ENCODE peak calls at places on chromosome 9, in nine cellular contexts. E is cardiac muscle cell, F is transverse colon, N is heart left ventricle, O is K562, T is stomach, I is ovary, J is psoas muscle, P is HCT116. M is an unnamed sample.

GRCh38 chr9:70921126-70921525 is 200.3 kb downstream of the TRPM3 start:
- DNase-seq in N (no peak), I (no peak), F (no peak), P (no peak), O (no peak), J (no peak), E (no peak), T (no peak), M (peak; percentile 81)

GRCh38 chr9:93231121-93231694 is 47.3 kb downstream of the WNK2 start:
- DNase-seq in J (peak; percentile 44), O (no peak), P (no peak), I (no peak), F (peak; percentile 76), N (peak; percentile 80), T (peak; percentile 88), E (no peak), M (no peak)

GRCh38 chr9:27450752-27451151 is 73.3 kb upstream of the IFNK start:
- DNase-seq in T (no peak), F (no peak), E (no peak), I (no peak), P (no peak), N (no peak), O (no peak), J (no peak), M (no peak)

GRCh38 chr9:85008215-85008614 is 338.7 kb downstream of the NTRK2 start:
- DNase-seq in E (no peak), N (no peak), I (no peak), J (no peak), O (no peak), P (no peak), F (no peak), T (no peak), M (no peak)

GRCh38 chr9:35730486-35730854 is 1.5 kb downstream of the TLN1 start:
- DNase-seq in O (no peak), T (no peak), J (no peak), P (no peak), E (no peak), N (no peak), F (no peak), I (no peak), M (no peak)

GRCh38 chr9:70367305-70367930 is 47.0 kb downstream of the KLF9 start:
- DNase-seq in O (no peak), T (no peak), J (no peak), I (no peak), E (no peak), F (no peak), N (no peak), P (no peak), M (peak; percentile 54)

GRCh38 chr9:115115117-115115880 is 2.7 kb downstream of the TNC start:
- DNase-seq in N (no peak), T (no peak), O (no peak), E (no peak), I (no peak), P (no peak), J (no peak), F (no peak), M (peak; percentile 66)

GRCh38 chr9:88418715-88419540 is 30.7 kb downstream of the SPIN1 start:
- DNase-seq in P (no peak), T (no peak), E (no peak), J (no peak), F (no peak), N (no peak), I (no peak), O (no peak), M (no peak)

GRCh38 chr9:34459941-34460340 is 1.3 kb downstream of the DNAI1 start:
- DNase-seq in E (no peak), F (no peak), N (no peak), J (no peak), I (no peak), T (no peak), P (no peak), O (no peak), M (no peak)

GRCh38 chr9:92607088-92607487 is 62.8 kb downstream of the IPPK start:
- DNase-seq in P (no peak), F (no peak), E (no peak), N (peak; percentile 42), I (no peak), T (no peak), J (no peak), O (no peak), M (peak; percentile 57)

GRCh38 chr9:121718063-121718462 is 66.6 kb downstream of the DAB2IP start:
- DNase-seq in T (no peak), P (no peak), O (no peak), E (peak; percentile 34), F (no peak), J (no peak), I (peak; percentile 59), N (peak; percentile 77), M (peak; percentile 88)

GRCh38 chr9:117917873-117918272 is 213.7 kb downstream of the TLR4 start:
- DNase-seq in T (no peak), P (no peak), J (no peak), I (no peak), F (no peak), N (no peak), E (no peak), O (no peak), M (no peak)

GRCh38 chr9:84668204-84669007 is 1.1 kb upstream of the NTRK2 start:
- DNase-seq in F (peak; percentile 60), E (peak; percentile 88), I (peak; percentile 40), J (peak; percentile 73), O (no peak), N (peak; percentile 74), P (peak; percentile 10), T (no peak), M (peak; percentile 66)

GRCh38 chr9:1053848-1054365 is 3.8 kb downstream of the DMRT2 start:
- DNase-seq in N (no peak), O (no peak), P (no peak), J (no peak), E (no peak), F (no peak), I (no peak), T (no peak), M (no peak)

GRCh38 chr9:121975801-121976277 is 117.3 kb downstream of the TTLL11 start:
- DNase-seq in F (peak; percentile 49), I (no peak), E (no peak), T (peak; percentile 50), N (no peak), O (no peak), P (peak; percentile 43), J (no peak), M (peak; percentile 67)

GRCh38 chr9:116405321-116405720 is 251.7 kb downstream of the PAPPA start:
- DNase-seq in J (no peak), I (no peak), F (no peak), E (no peak), T (no peak), O (no peak), P (no peak), N (no peak), M (peak; percentile 28)
- TF ChIP-seq CTCF in J (no peak), I (no peak), F (no peak), E (no peak), T (no peak), O (no peak), P (no peak), N (no peak), M (no peak)

GRCh38 chr9:128149001-128149701 is at the start of gene LCN2:
- DNase-seq in P (peak; percentile 48), O (peak; percentile 16), N (peak; percentile 16), I (no peak), E (no peak), F (peak; percentile 80), J (no peak), T (peak; percentile 84), M (no peak)

GRCh38 chr9:128149951-128150593 is 819 bp downstream of the LCN2 start:
- DNase-seq in I (no peak), P (no peak), E (no peak), N (peak; percentile 7), T (no peak), F (no peak), O (peak; percentile 52), J (no peak), M (no peak)

GRCh38 chr9:128151343-128152132 is 2.3 kb downstream of the LCN2 start:
- DNase-seq in F (no peak), P (no peak), O (peak; percentile 30), I (no peak), N (peak; percentile 14), J (no peak), E (no peak), T (no peak), M (no peak)

GRCh38 chr9:128152133-128152780 is 3.0 kb downstream of the LCN2 start:
- DNase-seq in E (no peak), I (no peak), P (no peak), T (no peak), J (no peak), O (peak; percentile 19), F (no peak), N (peak; percentile 22), M (no peak)

DNA sequence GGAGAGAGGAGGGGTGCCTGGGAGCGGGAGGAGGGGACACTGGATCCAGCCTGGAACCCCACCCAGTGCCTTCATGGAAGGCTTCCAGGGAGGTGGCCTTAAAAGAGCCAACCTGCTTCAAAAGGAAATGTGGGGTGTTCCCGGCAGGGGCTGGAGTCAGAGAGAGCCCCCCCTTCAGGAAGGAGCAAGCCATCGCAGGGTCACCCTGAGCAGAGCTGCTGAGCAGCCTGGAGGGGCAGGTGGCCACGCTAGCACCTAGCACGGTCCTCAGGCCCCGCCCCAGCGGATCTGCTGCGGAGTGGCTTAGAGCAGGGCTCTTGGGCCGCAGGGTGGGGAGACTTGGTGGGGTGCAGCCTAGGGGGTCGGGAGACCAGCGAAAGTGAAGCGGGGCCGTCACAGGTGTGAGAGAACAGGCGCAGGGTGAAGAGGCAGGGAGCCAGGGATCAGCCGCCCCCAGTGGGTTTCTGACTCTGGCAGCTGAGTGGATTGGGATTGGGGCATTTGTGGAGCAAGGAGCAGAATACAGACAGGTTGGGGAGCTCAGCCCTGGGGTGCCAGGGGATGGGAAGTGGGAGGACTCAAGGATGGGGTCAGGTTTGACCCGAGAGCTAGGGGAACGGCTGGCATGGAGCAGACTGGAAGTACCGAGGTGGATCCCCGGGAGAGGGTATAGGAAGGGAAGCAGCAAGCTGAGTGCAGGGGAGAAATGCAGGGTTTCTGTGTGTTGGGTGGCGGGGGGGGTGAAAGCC is 1.5 kb downstream of the LCN2 start:
- DNase-seq in N (peak; percentile 48), P (peak; percentile 10), T (peak; percentile 41), J (no peak), O (peak; percentile 99), E (peak; percentile 17), F (peak; percentile 53), I (no peak), M (no peak)
- H3K4me3 ChIP-seq in N (no peak overlapping the region), P (no peak overlapping the region), T (peak overlapping the region; percentile 20), J (no peak overlapping the region), O (no peak overlapping the region), E (no peak overlapping the region), F (no peak overlapping the region), I (no peak overlapping the region), M (no peak overlapping the region)

DNA sequence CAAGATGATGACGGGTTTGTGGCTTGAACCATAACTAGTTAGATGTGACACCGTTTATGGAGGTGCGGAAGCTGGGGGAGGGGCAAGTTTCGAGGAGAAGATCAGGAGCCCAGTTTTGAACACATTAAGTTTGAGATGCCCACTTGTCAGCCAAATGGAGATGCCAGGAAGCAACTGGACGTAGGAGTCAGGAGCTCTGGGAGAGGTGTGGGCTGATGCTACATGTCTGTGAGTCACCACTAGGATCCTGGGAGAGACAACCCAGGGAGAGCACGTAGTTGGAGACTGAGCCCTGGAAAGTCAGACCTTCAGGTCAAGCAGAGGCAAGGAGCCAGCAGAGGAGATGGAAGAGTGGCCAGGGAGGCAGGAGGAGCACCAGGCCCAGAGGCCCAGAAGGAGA is 48.8 kb upstream of the SLC25A51 start:
- DNase-seq in P (no peak), F (no peak), I (peak; percentile 22), O (no peak), E (no peak), T (no peak), J (no peak), N (no peak), M (peak; percentile 74)
- TF ChIP-seq CTCF in P (no peak), F (no peak), I (no peak), O (no peak), E (no peak), T (no peak), J (no peak), N (no peak), M (no peak)

GRCh38 chr9:131738838-131739191 is 1.1 kb downstream of the RAPGEF1 start:
- DNase-seq in P (no peak), F (peak; percentile 65), I (no peak), O (no peak), J (no peak), E (no peak), T (peak; percentile 52), N (peak; percentile 28), M (no peak)
- H3K4me3 ChIP-seq in P (peak overlapping the region; percentile 69), F (peak overlapping the region; percentile 74), I (peak overlapping the region; percentile 60), O (peak overlapping the region; percentile 64), J (peak overlapping the region; percentile 71), E (peak overlapping the region; percentile 46), T (peak overlapping the region; percentile 59), N (peak overlapping the region; percentile 58), M (peak overlapping the region; percentile 56)